ENCODE peak calls at places on chromosomes 13 and 19, in nine cellular contexts. One of them, this sample, is unnamed.

GRCh38 chr13:68944272-68944671 is 1163.4 kb upstream of the ATXN8OS start:
- DNase-seq in stimulated activated CD8-positive, alpha-beta memory T cell treated with anti-CD3 and anti-CD28 coated beads, Interleukin-2, amount 100 ng/mL, for 48 hours: no peak
- DNase-seq in lung: no peak
- DNase-seq in MCF 10A: no peak
- DNase-seq in colonic mucosa: no peak
- DNase-seq in activated CD4-positive, CD25-positive, alpha-beta regulatory T cell: no peak
- DNase-seq in AG04450: no peak
- DNase-seq in Peyer's patch: no peak
- DNase-seq in fibroblast of mammary gland: no peak
- DNase-seq in this sample: no peak

GRCh38 chr13:20181180-20181579 is 11.6 kb downstream of the GJB2 start:
- DNase-seq in stimulated activated CD8-positive, alpha-beta memory T cell treated with anti-CD3 and anti-CD28 coated beads, Interleukin-2, amount 100 ng/mL, for 48 hours: no peak
- DNase-seq in lung: no peak
- DNase-seq in MCF 10A: no peak
- DNase-seq in colonic mucosa: no peak
- DNase-seq in activated CD4-positive, CD25-positive, alpha-beta regulatory T cell: no peak
- DNase-seq in AG04450: no peak
- DNase-seq in Peyer's patch: no peak
- DNase-seq in fibroblast of mammary gland: no peak
- DNase-seq in this sample: no peak

GRCh38 chr19:3492919-3493318 is 7.6 kb downstream of the DOHH start:
- DNase-seq in stimulated activated CD8-positive, alpha-beta memory T cell treated with anti-CD3 and anti-CD28 coated beads, Interleukin-2, amount 100 ng/mL, for 48 hours: no peak
- DNase-seq in lung: no peak
- DNase-seq in MCF 10A: no peak
- DNase-seq in colonic mucosa: no peak
- DNase-seq in activated CD4-positive, CD25-positive, alpha-beta regulatory T cell: no peak
- DNase-seq in AG04450: no peak
- DNase-seq in Peyer's patch: no peak
- DNase-seq in fibroblast of mammary gland: no peak
- DNase-seq in this sample: no peak

GRCh38 chr19:10624585-10624984 is 768 bp upstream of the SLC44A2 start:
- DNase-seq in stimulated activated CD8-positive, alpha-beta memory T cell treated with anti-CD3 and anti-CD28 coated beads, Interleukin-2, amount 100 ng/mL, for 48 hours: no peak
- DNase-seq in lung: no peak
- DNase-seq in MCF 10A: no peak
- DNase-seq in colonic mucosa: peak
- DNase-seq in activated CD4-positive, CD25-positive, alpha-beta regulatory T cell: no peak
- DNase-seq in AG04450: no peak
- DNase-seq in Peyer's patch: no peak
- DNase-seq in fibroblast of mammary gland: no peak
- DNase-seq in this sample: peak

GRCh38 chr19:48271531-48272151 is 1.8 kb downstream of the ZNF114 start:
- DNase-seq in stimulated activated CD8-positive, alpha-beta memory T cell treated with anti-CD3 and anti-CD28 coated beads, Interleukin-2, amount 100 ng/mL, for 48 hours: no peak
- DNase-seq in lung: peak
- DNase-seq in MCF 10A: peak
- DNase-seq in colonic mucosa: peak
- DNase-seq in activated CD4-positive, CD25-positive, alpha-beta regulatory T cell: no peak
- DNase-seq in AG04450: no peak
- DNase-seq in Peyer's patch: no peak
- DNase-seq in fibroblast of mammary gland: peak
- DNase-seq in this sample: no peak

GRCh38 chr19:37594982-37595382 is 306 bp downstream of the ZNF540 start:
- DNase-seq in stimulated activated CD8-positive, alpha-beta memory T cell treated with anti-CD3 and anti-CD28 coated beads, Interleukin-2, amount 100 ng/mL, for 48 hours: peak
- DNase-seq in lung: peak
- DNase-seq in MCF 10A: no peak
- DNase-seq in colonic mucosa: peak
- DNase-seq in activated CD4-positive, CD25-positive, alpha-beta regulatory T cell: peak
- DNase-seq in AG04450: peak
- DNase-seq in Peyer's patch: peak
- DNase-seq in fibroblast of mammary gland: peak
- DNase-seq in this sample: peak

GRCh38 chr13:55497486-55497885 is 1643.2 kb upstream of the PRR20A start:
- DNase-seq in stimulated activated CD8-positive, alpha-beta memory T cell treated with anti-CD3 and anti-CD28 coated beads, Interleukin-2, amount 100 ng/mL, for 48 hours: no peak
- DNase-seq in lung: no peak
- DNase-seq in MCF 10A: no peak
- DNase-seq in colonic mucosa: no peak
- DNase-seq in activated CD4-positive, CD25-positive, alpha-beta regulatory T cell: no peak
- DNase-seq in AG04450: no peak
- DNase-seq in Peyer's patch: no peak
- DNase-seq in fibroblast of mammary gland: no peak
- DNase-seq in this sample: no peak

GRCh38 chr13:30520571-30520970 is 54.8 kb upstream of the HMGB1 start:
- DNase-seq in stimulated activated CD8-positive, alpha-beta memory T cell treated with anti-CD3 and anti-CD28 coated beads, Interleukin-2, amount 100 ng/mL, for 48 hours: no peak
- DNase-seq in lung: no peak
- DNase-seq in MCF 10A: peak
- DNase-seq in colonic mucosa: no peak
- DNase-seq in activated CD4-positive, CD25-positive, alpha-beta regulatory T cell: no peak
- DNase-seq in AG04450: peak
- DNase-seq in Peyer's patch: no peak
- DNase-seq in fibroblast of mammary gland: peak
- DNase-seq in this sample: no peak

GRCh38 chr19:20315543-20315942 is 148.5 kb downstream of the ZNF486 start:
- DNase-seq in stimulated activated CD8-positive, alpha-beta memory T cell treated with anti-CD3 and anti-CD28 coated beads, Interleukin-2, amount 100 ng/mL, for 48 hours: no peak
- DNase-seq in lung: no peak
- DNase-seq in MCF 10A: no peak
- DNase-seq in colonic mucosa: no peak
- DNase-seq in activated CD4-positive, CD25-positive, alpha-beta regulatory T cell: no peak
- DNase-seq in AG04450: no peak
- DNase-seq in Peyer's patch: no peak
- DNase-seq in fibroblast of mammary gland: no peak
- DNase-seq in this sample: no peak